ENCODE peak calls at places on chromosomes 12 and 14, in ten cellular contexts. One of them, this sample, is unnamed.

GRCh38 chr12:46385439-46385838 is 12.9 kb upstream of the SLC38A2 start:
- DNase-seq in AG08395: no peak
- DNase-seq in T47D: peak
- DNase-seq in left cardiac atrium: no peak
- DNase-seq in GM04504: no peak
- DNase-seq in aorta: no peak
- DNase-seq in dorsolateral prefrontal cortex: no peak
- DNase-seq in GDM1: no peak
- DNase-seq in iris pigment epithelial cell: no peak
- DNase-seq in HFFc6: no peak
- DNase-seq in this sample: no peak

GRCh38 chr14:96001866-96002510 is 37.2 kb upstream of the C14orf132 start:
- DNase-seq in AG08395: peak
- DNase-seq in T47D: no peak
- DNase-seq in left cardiac atrium: no peak
- DNase-seq in GM04504: peak
- DNase-seq in aorta: no peak
- DNase-seq in dorsolateral prefrontal cortex: no peak
- DNase-seq in GDM1: no peak
- DNase-seq in iris pigment epithelial cell: no peak
- DNase-seq in HFFc6: no peak
- DNase-seq in this sample: no peak

GRCh38 chr12:108668532-108668931 is 34.8 kb upstream of the SELPLG start:
- DNase-seq in AG08395: no peak
- DNase-seq in T47D: no peak
- DNase-seq in left cardiac atrium: no peak
- DNase-seq in GM04504: no peak
- DNase-seq in aorta: no peak
- DNase-seq in dorsolateral prefrontal cortex: no peak
- DNase-seq in GDM1: no peak
- DNase-seq in iris pigment epithelial cell: no peak
- DNase-seq in HFFc6: no peak
- DNase-seq in this sample: no peak

GRCh38 chr14:35405304-35405996 is 901 bp upstream of the NFKBIA start:
- DNase-seq in AG08395: no peak
- DNase-seq in T47D: peak
- DNase-seq in left cardiac atrium: peak
- DNase-seq in GM04504: no peak
- DNase-seq in aorta: peak
- DNase-seq in dorsolateral prefrontal cortex: no peak
- DNase-seq in GDM1: no peak
- DNase-seq in iris pigment epithelial cell: no peak
- DNase-seq in HFFc6: no peak
- DNase-seq in this sample: no peak

GRCh38 chr12:19273482-19274330 is 144.2 kb downstream of the PLEKHA5 start:
- DNase-seq in AG08395: peak
- DNase-seq in T47D: peak
- DNase-seq in left cardiac atrium: peak
- DNase-seq in GM04504: peak
- DNase-seq in aorta: peak
- DNase-seq in dorsolateral prefrontal cortex: no peak
- DNase-seq in GDM1: no peak
- DNase-seq in iris pigment epithelial cell: peak
- DNase-seq in HFFc6: peak
- DNase-seq in this sample: peak

GRCh38 chr12:114658002-114658441 is 26.0 kb downstream of the TBX3 start:
- DNase-seq in AG08395: no peak
- DNase-seq in T47D: no peak
- DNase-seq in left cardiac atrium: no peak
- DNase-seq in GM04504: no peak
- DNase-seq in aorta: no peak
- DNase-seq in dorsolateral prefrontal cortex: no peak
- DNase-seq in GDM1: no peak
- DNase-seq in iris pigment epithelial cell: no peak
- DNase-seq in HFFc6: no peak
- DNase-seq in this sample: no peak

GRCh38 chr12:104546575-104546974 is 89.8 kb downstream of the CHST11 start:
- DNase-seq in AG08395: no peak
- DNase-seq in T47D: no peak
- DNase-seq in left cardiac atrium: no peak
- DNase-seq in GM04504: no peak
- DNase-seq in aorta: peak
- DNase-seq in dorsolateral prefrontal cortex: no peak
- DNase-seq in GDM1: peak
- DNase-seq in iris pigment epithelial cell: no peak
- DNase-seq in HFFc6: no peak
- DNase-seq in this sample: no peak

GRCh38 chr12:124170756-124171155 is 124.1 kb upstream of the RFLNA start:
- DNase-seq in AG08395: peak
- DNase-seq in T47D: no peak
- DNase-seq in left cardiac atrium: no peak
- DNase-seq in GM04504: no peak
- DNase-seq in aorta: no peak
- DNase-seq in dorsolateral prefrontal cortex: no peak
- DNase-seq in GDM1: no peak
- DNase-seq in iris pigment epithelial cell: no peak
- DNase-seq in HFFc6: no peak
- DNase-seq in this sample: no peak

GRCh38 chr12:102249073-102249854 is 51.6 kb upstream of the PMCH start:
- DNase-seq in AG08395: no peak
- DNase-seq in T47D: peak
- DNase-seq in left cardiac atrium: no peak
- DNase-seq in GM04504: no peak
- DNase-seq in aorta: no peak
- DNase-seq in dorsolateral prefrontal cortex: no peak
- DNase-seq in GDM1: no peak
- DNase-seq in iris pigment epithelial cell: peak
- DNase-seq in HFFc6: no peak
- DNase-seq in this sample: no peak

GRCh38 chr14:92287987-92288386 is 35.0 kb upstream of the SLC24A4 start:
- DNase-seq in AG08395: no peak
- DNase-seq in T47D: no peak
- DNase-seq in left cardiac atrium: no peak
- DNase-seq in GM04504: no peak
- DNase-seq in aorta: no peak
- DNase-seq in dorsolateral prefrontal cortex: no peak
- DNase-seq in GDM1: no peak
- DNase-seq in iris pigment epithelial cell: no peak
- DNase-seq in HFFc6: no peak
- DNase-seq in this sample: no peak

GRCh38 chr12:75812341-75813018 is 219.1 kb downstream of the PHLDA1 start:
- DNase-seq in AG08395: peak
- DNase-seq in T47D: no peak
- DNase-seq in left cardiac atrium: no peak
- DNase-seq in GM04504: peak
- DNase-seq in aorta: no peak
- DNase-seq in dorsolateral prefrontal cortex: no peak
- DNase-seq in GDM1: no peak
- DNase-seq in iris pigment epithelial cell: peak
- DNase-seq in HFFc6: peak
- DNase-seq in this sample: no peak

GRCh38 chr12:24121911-24122310 is 172.4 kb upstream of the SOX5 start:
- DNase-seq in AG08395: no peak
- DNase-seq in T47D: no peak
- DNase-seq in left cardiac atrium: no peak
- DNase-seq in GM04504: no peak
- DNase-seq in aorta: no peak
- DNase-seq in dorsolateral prefrontal cortex: no peak
- DNase-seq in GDM1: no peak
- DNase-seq in iris pigment epithelial cell: peak
- DNase-seq in HFFc6: no peak
- DNase-seq in this sample: no peak

GRCh38 chr12:100229036-100229635 is 28.5 kb downstream of the ACTR6 start:
- DNase-seq in AG08395: no peak
- DNase-seq in T47D: peak
- DNase-seq in left cardiac atrium: no peak
- DNase-seq in GM04504: no peak
- DNase-seq in aorta: no peak
- DNase-seq in dorsolateral prefrontal cortex: no peak
- DNase-seq in GDM1: no peak
- DNase-seq in iris pigment epithelial cell: peak
- DNase-seq in HFFc6: peak
- DNase-seq in this sample: no peak

GRCh38 chr12:63980211-63980610 is 135.7 kb downstream of the SRGAP1 start:
- DNase-seq in AG08395: no peak
- DNase-seq in T47D: no peak
- DNase-seq in left cardiac atrium: no peak
- DNase-seq in GM04504: no peak
- DNase-seq in aorta: no peak
- DNase-seq in dorsolateral prefrontal cortex: no peak
- DNase-seq in GDM1: no peak
- DNase-seq in iris pigment epithelial cell: no peak
- DNase-seq in HFFc6: no peak
- DNase-seq in this sample: no peak

GRCh38 chr12:53862831-53863230 is 75.8 kb upstream of the HOXC13 start:
- DNase-seq in AG08395: peak
- DNase-seq in T47D: no peak
- DNase-seq in left cardiac atrium: no peak
- DNase-seq in GM04504: peak
- DNase-seq in aorta: no peak
- DNase-seq in dorsolateral prefrontal cortex: no peak
- DNase-seq in GDM1: no peak
- DNase-seq in iris pigment epithelial cell: peak
- DNase-seq in HFFc6: peak
- DNase-seq in this sample: no peak

GRCh38 chr12:119020377-119021360 is 39.3 kb downstream of the SRRM4 start:
- DNase-seq in AG08395: no peak
- DNase-seq in T47D: peak
- DNase-seq in left cardiac atrium: peak
- DNase-seq in GM04504: no peak
- DNase-seq in aorta: no peak
- DNase-seq in dorsolateral prefrontal cortex: no peak
- DNase-seq in GDM1: no peak
- DNase-seq in iris pigment epithelial cell: no peak
- DNase-seq in HFFc6: no peak
- DNase-seq in this sample: no peak

GRCh38 chr14:93745603-93746273 is 42.5 kb downstream of the PRIMA1 start:
- DNase-seq in AG08395: no peak
- DNase-seq in T47D: no peak
- DNase-seq in left cardiac atrium: no peak
- DNase-seq in GM04504: no peak
- DNase-seq in aorta: no peak
- DNase-seq in dorsolateral prefrontal cortex: no peak
- DNase-seq in GDM1: no peak
- DNase-seq in iris pigment epithelial cell: no peak
- DNase-seq in HFFc6: no peak
- DNase-seq in this sample: no peak

GRCh38 chr12:125373375-125373774 is 308.1 kb downstream of the AACS start:
- DNase-seq in AG08395: no peak
- DNase-seq in T47D: no peak
- DNase-seq in left cardiac atrium: no peak
- DNase-seq in GM04504: no peak
- DNase-seq in aorta: no peak
- DNase-seq in dorsolateral prefrontal cortex: no peak
- DNase-seq in GDM1: no peak
- DNase-seq in iris pigment epithelial cell: no peak
- DNase-seq in HFFc6: no peak
- DNase-seq in this sample: no peak